ENCODE peak calls at places on chromosomes 11 and 22, in four cellular contexts. H is stomach, F is upper lobe of left lung, T is sigmoid colon. G is an unnamed sample.
A peak's percentile ranks its signal among the peaks of the same experiment; 100 is the strongest.

GRCh38 chr11:14980854-14981253 is 8.7 kb upstream of the CALCA start:
- DNase-seq in H (no peak), F (no peak), T (no peak), G (no peak)

GRCh38 chr22:25781801-25782200 is 39.8 kb downstream of the MYO18B start:
- DNase-seq in T (no peak), F (no peak), H (no peak), G (no peak)

GRCh38 chr11:86119062-86119461 is 50.2 kb upstream of the PICALM start:
- DNase-seq in F (no peak), H (no peak), T (peak; percentile 72), G (no peak)

GRCh38 chr11:45616802-45617549 is 48.4 kb downstream of the CHST1 start:
- DNase-seq in T (no peak), H (no peak), F (no peak), G (no peak)

GRCh38 chr11:3840870-3841425 is at the start of gene RHOG:
- DNase-seq in F (peak; percentile 90), H (peak; percentile 81), T (peak; percentile 93), G (peak; percentile 92)

GRCh38 chr11:6403539-6403938 is 13.3 kb downstream of the SMPD1 start:
- DNase-seq in T (no peak), F (no peak), H (no peak), G (no peak)

GRCh38 chr11:35932641-35933571 is 11.0 kb upstream of the LDLRAD3 start:
- DNase-seq in T (no peak), F (no peak), H (no peak), G (no peak)

GRCh38 chr22:47029244-47030001 is 267.0 kb downstream of the TBC1D22A start:
- DNase-seq in H (no peak), T (peak; percentile 59), F (no peak), G (peak; percentile 9)

GRCh38 chr22:30438559-30438958 is 13.0 kb downstream of the MTFP1 start:
- DNase-seq in F (no peak), H (no peak), T (no peak), G (no peak)

GRCh38 chr11:108966978-108967377 is 302.1 kb downstream of the DDX10 start:
- DNase-seq in F (no peak), H (no peak), T (no peak), G (no peak)

GRCh38 chr11:110200241-110200640 is 96.2 kb downstream of the RDX start:
- DNase-seq in T (no peak), H (no peak), F (no peak), G (no peak)

GRCh38 chr11:76163289-76163880 is 42.9 kb downstream of the WNT11 start:
- DNase-seq in T (no peak), H (no peak), F (no peak), G (no peak)

GRCh38 chr11:48064306-48064705 is 83.9 kb downstream of the PTPRJ start:
- DNase-seq in F (no peak), T (no peak), H (no peak), G (no peak)

GRCh38 chr11:59182457-59183151 is 10.7 kb downstream of the DTX4 start:
- DNase-seq in T (no peak), F (no peak), H (peak; percentile 44), G (no peak)

GRCh38 chr11:101453682-101454081 is 130.1 kb downstream of the TRPC6 start:
- DNase-seq in T (no peak), H (no peak), F (no peak), G (no peak)

GRCh38 chr11:28903716-28904115 is 795.5 kb downstream of the METTL15 start:
- DNase-seq in T (no peak), H (no peak), F (no peak), G (no peak)

GRCh38 chr11:27204527-27204926 is 158.5 kb downstream of the CCDC34 start:
- DNase-seq in T (no peak), F (no peak), H (no peak), G (no peak)

GRCh38 chr11:122737951-122738693 is 82.6 kb downstream of the UBASH3B start:
- DNase-seq in H (no peak), T (no peak), F (no peak), G (no peak)

GRCh38 chr11:122743949-122744876 is 88.7 kb downstream of the UBASH3B start:
- DNase-seq in T (peak; percentile 69), F (peak; percentile 64), H (peak; percentile 31), G (no peak)

GRCh38 chr11:122743093-122743741 is 87.7 kb downstream of the UBASH3B start:
- DNase-seq in F (no peak), T (no peak), H (no peak), G (no peak)

GRCh38 chr11:122742350-122742749 is 86.8 kb downstream of the UBASH3B start:
- DNase-seq in H (no peak), T (no peak), F (no peak), G (no peak)

DNA sequence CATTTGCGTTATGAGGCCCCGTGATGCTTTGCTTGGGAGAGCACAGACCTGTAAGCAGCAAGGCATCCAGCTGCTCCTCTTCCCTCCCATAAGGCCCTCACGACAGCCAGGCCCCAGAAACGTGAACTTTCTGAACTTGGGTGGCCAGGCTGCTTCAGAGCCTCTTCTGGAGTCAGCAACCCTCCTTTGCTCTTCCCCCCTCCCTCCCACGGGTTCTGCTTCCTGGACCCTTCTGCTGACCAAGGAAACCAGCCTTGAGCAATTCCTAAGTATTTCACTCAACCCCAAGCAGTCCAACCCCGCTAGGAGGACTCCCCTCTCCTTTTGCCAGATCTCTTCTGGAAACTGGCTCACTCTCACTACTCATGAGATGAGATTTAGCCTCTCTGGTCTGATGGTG is 86.1 kb downstream of the UBASH3B start:
- DNase-seq in H (no peak), T (peak; percentile 84), F (peak; percentile 48), G (no peak)
- TF ChIP-seq POLR2A in H (no peak), T (no peak), F (no peak), G (peak; percentile 35)

GRCh38 chr22:23530766-23531282 is 49.3 kb downstream of the IGLL1 start:
- DNase-seq in H (no peak), F (no peak), T (peak; percentile 42), G (no peak)

GRCh38 chr22:23531966-23532735 is 47.9 kb downstream of the IGLL1 start:
- DNase-seq in F (no peak), T (peak; percentile 46), H (no peak), G (no peak)

GRCh38 chr22:23532756-23533155 is 47.3 kb downstream of the IGLL1 start:
- DNase-seq in T (peak; percentile 54), H (no peak), F (no peak), G (no peak)

GRCh38 chr22:23530106-23530505 is 50.0 kb downstream of the IGLL1 start:
- DNase-seq in H (no peak), F (no peak), T (peak; percentile 55), G (no peak)

DNA sequence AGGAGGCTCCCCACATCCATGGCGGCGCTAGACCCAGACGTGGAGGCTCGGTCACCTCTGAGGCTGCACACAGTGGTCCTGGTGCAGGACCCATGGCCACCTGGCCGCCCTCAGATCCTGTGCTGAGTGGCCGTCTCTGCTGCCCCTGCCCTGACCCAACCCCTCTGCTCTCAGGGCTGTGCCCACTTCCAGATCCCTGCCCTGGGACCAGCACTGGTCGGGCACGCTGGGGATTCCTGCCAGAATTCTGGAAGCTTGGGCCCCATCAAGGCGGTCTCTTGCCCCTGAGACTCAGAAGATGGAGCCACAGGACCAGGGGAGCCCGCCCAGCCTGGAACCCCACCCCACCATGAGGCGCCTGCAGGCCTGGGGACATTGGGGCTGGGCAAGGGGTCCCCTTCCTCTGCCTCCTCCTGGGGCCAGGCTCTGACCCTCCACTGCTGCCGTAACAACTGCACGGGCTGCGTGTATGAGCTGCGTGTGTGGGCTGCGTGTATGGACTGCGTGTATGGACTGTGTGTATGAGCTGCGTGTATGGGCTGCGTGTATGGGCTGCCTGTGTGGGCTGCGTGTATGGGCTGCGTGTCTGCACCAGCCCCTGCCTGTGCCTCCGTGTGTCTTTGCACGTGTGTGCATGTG is 48.7 kb downstream of the IGLL1 start:
- DNase-seq in F (no peak), H (no peak), T (peak; percentile 46), G (no peak)
- H3K27me3 ChIP-seq in F (no peaks in the 10 kb centered on the region), H (no peaks in the 10 kb centered on the region), T (no peaks in the 10 kb centered on the region), G (no peaks in the 10 kb centered on the region)

GRCh38 chr11:215581-216037 is 8.1 kb downstream of the RIC8A start:
- DNase-seq in F (no peak), H (peak; percentile 18), T (peak; percentile 34), G (peak; percentile 36)

GRCh38 chr11:217704-218103 is 10.2 kb downstream of the RIC8A start:
- DNase-seq in T (peak; percentile 20), H (peak; percentile 15), F (no peak), G (no peak)

GRCh38 chr11:218815-219593 is 11.5 kb downstream of the RIC8A start:
- DNase-seq in H (peak; percentile 21), F (peak; percentile 9), T (peak; percentile 54), G (no peak)

GRCh38 chr11:214083-214482 is 6.6 kb downstream of the RIC8A start:
- DNase-seq in T (peak; percentile 59), H (peak; percentile 16), F (no peak), G (no peak)

GRCh38 chr11:216081-216974 is 8.8 kb downstream of the RIC8A start:
- DNase-seq in H (peak; percentile 23), F (no peak), T (peak; percentile 46), G (no peak)
- TF ChIP-seq POLR2A in H (no peak), F (no peak), T (no peak), G (no peak)

DNA sequence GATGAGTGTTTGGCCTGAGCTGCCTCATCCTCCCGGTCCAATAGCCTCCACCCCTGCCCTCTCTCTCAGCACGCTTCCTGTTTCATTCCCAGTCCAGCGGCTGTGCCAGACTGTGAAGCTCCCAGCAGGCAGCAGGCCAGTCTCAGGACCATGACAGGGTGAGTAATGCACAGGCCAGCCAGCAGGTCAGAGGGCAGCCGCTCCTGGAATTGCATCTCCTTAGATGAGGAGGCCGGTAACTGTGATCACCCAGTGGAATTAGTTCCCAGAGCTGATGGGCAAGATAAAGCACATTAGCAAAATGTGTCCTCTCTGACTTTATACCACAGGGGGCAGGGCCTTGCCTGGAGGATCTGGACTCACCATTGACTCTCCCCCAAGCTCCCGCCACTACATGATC is 251.2 kb downstream of the ETS1 start:
- DNase-seq in H (peak; percentile 39), T (peak; percentile 69), F (peak; percentile 51), G (peak; percentile 74)
- H3K27me3 ChIP-seq in H (no peaks in the 10 kb centered on the region), T (no peaks in the 10 kb centered on the region), F (no peaks in the 10 kb centered on the region), G (no peaks in the 10 kb centered on the region)

GRCh38 chr22:41998361-41999261 is at the start of gene WBP2NL:
- DNase-seq in T (peak; percentile 87), H (peak; percentile 92), F (peak; percentile 94), G (peak; percentile 91)
- TF ChIP-seq POLR2A in T (peak; percentile 34), H (no peak), F (no peak), G (peak; percentile 54)

DNA sequence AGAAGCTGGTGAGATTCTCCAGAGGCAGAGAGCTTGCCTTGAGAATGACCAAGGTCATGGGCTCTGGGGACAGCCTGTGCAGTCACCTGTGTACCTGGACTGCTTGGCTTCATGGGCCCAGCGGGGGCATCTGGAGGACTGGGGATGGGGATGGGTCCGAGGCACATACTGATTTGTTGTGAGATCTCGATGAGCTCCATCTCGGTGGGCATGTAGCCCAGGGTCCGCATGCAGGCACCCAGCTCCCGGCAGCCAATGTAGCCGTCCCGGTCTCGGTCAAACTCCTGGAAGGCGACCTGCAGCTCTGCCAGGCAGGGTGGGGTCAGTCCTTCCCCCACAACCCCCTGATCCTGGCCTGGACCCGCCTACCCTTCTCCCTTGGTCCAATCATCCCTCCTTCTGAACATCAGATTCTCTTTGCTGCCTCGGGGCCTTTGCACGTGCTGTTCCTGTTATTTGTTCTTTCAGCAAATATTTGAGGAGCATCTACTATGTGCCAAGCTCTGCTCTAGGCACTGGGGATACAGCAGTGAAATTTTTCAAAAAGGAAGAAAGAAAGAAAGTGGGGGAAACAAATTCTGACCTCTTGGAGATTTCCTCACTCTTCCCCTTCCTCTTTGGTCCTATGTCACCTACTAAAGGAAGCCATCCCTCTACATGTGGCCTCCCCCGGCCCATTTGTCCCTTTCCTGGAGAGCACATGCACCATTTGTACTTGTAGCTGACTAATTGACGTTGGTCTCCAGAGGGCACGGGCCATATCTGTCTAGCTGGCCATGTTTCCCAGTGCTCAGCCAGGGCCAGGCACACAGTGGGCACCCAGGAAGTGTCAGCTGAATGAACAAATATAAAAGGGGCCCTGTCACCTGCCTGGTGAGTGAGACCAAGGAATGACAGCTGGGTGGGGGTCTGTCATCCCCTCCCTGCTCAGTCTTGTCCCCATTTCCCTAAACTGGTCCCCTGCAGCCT is 2.1 kb downstream of the CABP2 start:
- DNase-seq in T (no peak), H (no peak), F (no peak), G (no peak)
- H3K27me3 ChIP-seq in T (no peaks in the 10 kb centered on the region), H (no peaks in the 10 kb centered on the region), F (no peaks in the 10 kb centered on the region), G (no peaks in the 10 kb centered on the region)